ENCODE peak calls at places on chromosomes 11 and 22, in ten cellular contexts. N is ascending aorta; M is nephron progenitor cell; O is body of pancreas; P is AG09309; F is EL; A is stimulated activated CD4-positive, alpha-beta T cell treated with anti-CD3 and anti-CD28 coated beads, TNF-alpha, amount 100 ng/mL, for 48 hours; X is cardiac muscle cell; W is tibial artery; E is HEK293T. R is an unnamed sample.

GRCh38 chr22:38641476-38641875 is 14.7 kb downstream of the FAM227A start:
- DNase-seq in N (no peak), M (no peak), O (no peak), P (no peak), F (no peak), A (no peak), X (no peak), W (no peak), E (no peak), R (no peak)

GRCh38 chr11:23746896-23747295 is 750.0 kb upstream of the LUZP2 start:
- DNase-seq in N (no peak), M (no peak), O (peak), P (no peak), F (no peak), A (no peak), X (no peak), W (no peak), E (no peak), R (no peak)

GRCh38 chr11:44456544-44457270 is 108.8 kb upstream of the CD82 start:
- DNase-seq in N (no peak), M (no peak), O (no peak), P (no peak), F (no peak), A (no peak), X (no peak), W (no peak), E (peak), R (no peak)

GRCh38 chr11:2574043-2574552 is 125.7 kb downstream of the KCNQ1OT1 start:
- DNase-seq in N (peak), M (no peak), O (no peak), P (no peak), F (no peak), A (no peak), X (no peak), W (peak), E (no peak), R (no peak)

GRCh38 chr22:46079093-46079860 is 71.0 kb upstream of the PPARA start:
- DNase-seq in N (no peak), M (no peak), O (no peak), P (no peak), F (no peak), A (no peak), X (no peak), W (no peak), E (no peak), R (no peak)

GRCh38 chr22:28989035-28989464 is 72.6 kb downstream of the C22orf31 start:
- DNase-seq in N (no peak), M (no peak), O (no peak), P (no peak), F (no peak), A (no peak), X (no peak), W (no peak), E (no peak), R (no peak)

GRCh38 chr22:19537941-19538488 is 13.8 kb upstream of the CLDN5 start:
- DNase-seq in N (no peak), M (no peak), O (no peak), P (no peak), F (no peak), A (no peak), X (no peak), W (no peak), E (no peak), R (no peak)

GRCh38 chr11:107858217-107859070 is at the start of gene SLC35F2:
- DNase-seq in N (no peak), M (peak), O (peak), P (no peak), F (peak), A (peak), X (peak), W (peak), E (peak), R (peak)

GRCh38 chr22:46163498-46163897 is 13.2 kb downstream of the PPARA start:
- DNase-seq in N (no peak), M (no peak), O (no peak), P (no peak), F (no peak), A (no peak), X (no peak), W (no peak), E (no peak), R (no peak)

GRCh38 chr11:104944080-104944479 is 24.3 kb downstream of the CASP4 start:
- DNase-seq in N (no peak), M (no peak), O (no peak), P (no peak), F (no peak), A (no peak), X (no peak), W (no peak), E (no peak), R (no peak)

GRCh38 chr11:62832346-62833234 is at the start of gene TEX54:
- DNase-seq in N (no peak), M (no peak), O (peak), P (no peak), F (peak), A (no peak), X (no peak), W (no peak), E (no peak), R (no peak)

GRCh38 chr11:95556342-95557151 is 233.0 kb downstream of the FAM76B start:
- DNase-seq in N (no peak), M (no peak), O (no peak), P (peak), F (no peak), A (peak), X (peak), W (no peak), E (no peak), R (no peak)

R was measured in heart right ventricle.